ENCODE peak calls at places on chromosomes 11 and 22, in seven cellular contexts. O, S, T, R, B, D and F are unnamed samples.

GRCh38 chr11:3165916-3166267 is 782 bp upstream of the OSBPL5 start:
- DNase-seq in T (no peak), R (no peak), S (no peak), B (no peak), O (no peak), D (no peak), F (no peak)

GRCh38 chr22:20561882-20562281 is 54.5 kb downstream of the MED15 start:
- DNase-seq in R (no peak), O (no peak), D (no peak), B (no peak), T (no peak), S (no peak), F (no peak)

GRCh38 chr11:110130642-110131238 is 37.5 kb downstream of the ZC3H12C start:
- DNase-seq in S (no peak), T (no peak), O (peak), B (no peak), D (peak), R (no peak), F (no peak)

GRCh38 chr11:22177186-22177585 is 15.7 kb upstream of the ANO5 start:
- DNase-seq in B (no peak), O (no peak), D (no peak), R (peak), T (no peak), S (peak), F (no peak)

GRCh38 chr11:115758011-115758410 is 253.8 kb upstream of the CADM1 start:
- DNase-seq in O (no peak), S (no peak), B (no peak), T (no peak), D (no peak), R (no peak), F (no peak)

GRCh38 chr22:37925767-37926166 is 19.7 kb downstream of the MICALL1 start:
- DNase-seq in R (no peak), T (no peak), O (no peak), B (no peak), D (no peak), S (no peak), F (no peak)

GRCh38 chr11:93522448-93522847 is 20.7 kb downstream of the SMCO4 start:
- DNase-seq in D (no peak), T (no peak), B (no peak), O (no peak), R (no peak), S (no peak), F (no peak)

GRCh38 chr11:34732831-34733230 is 111.9 kb downstream of the EHF start:
- DNase-seq in S (no peak), O (no peak), B (no peak), R (peak), D (no peak), T (no peak), F (no peak)

GRCh38 chr11:94647926-94648325 is 80.8 kb downstream of the PIWIL4 start:
- DNase-seq in B (no peak), T (no peak), O (peak), R (no peak), S (no peak), D (no peak), F (no peak)

GRCh38 chr11:45048870-45049825 is 97.3 kb upstream of the PRDM11 start:
- DNase-seq in B (no peak), O (peak), T (no peak), R (no peak), S (no peak), D (no peak), F (no peak)

GRCh38 chr11:61294717-61295595 is at the start of gene VWCE:
- DNase-seq in B (no peak), O (peak), T (no peak), D (peak), S (peak), R (peak), F (no peak)

GRCh38 chr22:16819249-16819648 is 6.0 kb downstream of the XKR3 start:
- DNase-seq in D (no peak), R (no peak), B (no peak), S (no peak), T (no peak), O (no peak), F (no peak)

GRCh38 chr22:23772315-23773246 is at the start of gene MMP11:
- DNase-seq in S (no peak), R (no peak), O (no peak), T (no peak), B (peak), D (no peak), F (no peak)

GRCh38 chr22:23773247-23774113 is 831 bp downstream of the MMP11 start:
- DNase-seq in O (no peak), T (no peak), S (no peak), B (no peak), D (no peak), R (no peak), F (no peak)

GRCh38 chr22:23775779-23776375 is 3.2 kb downstream of the MMP11 start:
- DNase-seq in O (no peak), B (no peak), R (no peak), D (no peak), T (no peak), S (peak), F (no peak)

GRCh38 chr22:23774922-23775436 is 2.3 kb downstream of the MMP11 start:
- DNase-seq in B (no peak), S (peak), D (no peak), T (no peak), O (peak), R (no peak), F (no peak)

GRCh38 chr22:23774114-23774921 is 1.7 kb downstream of the MMP11 start:
- DNase-seq in S (no peak), O (no peak), T (no peak), D (no peak), B (no peak), R (peak), F (no peak)
- TF ChIP-seq CEBPB in S (no peak), O (no peak), T (no peak), D (no peak), B (no peak), R (peak), F (no peak)

DNA sequence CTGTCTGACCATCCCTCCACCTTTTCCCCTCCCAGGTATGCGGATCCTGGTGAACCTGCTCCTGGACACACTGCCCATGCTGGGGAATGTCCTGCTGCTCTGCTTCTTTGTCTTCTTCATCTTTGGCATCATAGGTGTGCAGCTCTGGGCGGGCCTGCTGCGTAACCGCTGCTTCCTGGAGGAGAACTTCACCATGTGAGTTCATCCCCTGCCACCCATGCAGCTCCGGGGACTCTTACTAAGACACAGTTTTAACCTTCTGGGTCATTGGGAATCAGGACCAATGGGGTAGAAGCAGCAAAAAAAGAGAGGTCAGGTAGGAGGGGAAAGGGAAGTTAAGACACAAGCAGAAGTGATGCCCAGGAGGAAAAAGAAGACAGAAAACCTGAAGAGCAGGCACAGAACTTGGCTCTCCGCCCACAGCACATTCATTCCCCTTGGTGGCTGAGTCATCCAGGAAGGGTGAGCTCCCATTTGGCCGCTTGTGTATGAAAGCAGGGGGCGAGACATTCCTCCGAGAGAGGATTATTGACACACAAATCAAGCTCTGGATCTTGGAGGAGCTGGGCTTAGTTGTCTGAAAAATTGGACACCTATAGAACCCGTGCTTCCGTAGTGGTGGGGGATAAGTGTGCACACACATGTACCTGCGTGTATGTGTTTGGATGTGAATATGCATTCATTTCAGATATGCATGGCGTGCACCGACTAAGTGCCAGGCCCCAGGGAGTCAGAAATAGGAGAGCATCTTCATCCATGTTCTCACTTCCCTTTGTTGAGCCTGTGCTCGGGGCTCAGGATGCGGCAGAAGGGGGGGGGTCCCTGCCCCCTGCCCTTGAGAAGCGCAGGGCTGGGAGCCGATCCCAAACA is 64.2 kb downstream of the CACNA1I start:
- DNase-seq in O (peak), R (peak), T (no peak), D (no peak), S (peak), B (peak), F (peak)
- TF ChIP-seq CEBPB in O (peak), R (no peak), T (no peak), D (no peak), S (no peak), B (no peak), F (no peak)

GRCh38 chr11:47589103-47589502 is 2.6 kb downstream of the FAM180B start:
- DNase-seq in O (no peak), R (no peak), S (no peak), B (no peak), D (no peak), T (no peak), F (no peak)
- TF ChIP-seq CEBPB in O (no peak), R (no peak), S (no peak), B (no peak), D (no peak), T (no peak), F (no peak)

GRCh38 chr22:24154826-24155225 is 26.5 kb upstream of the SUSD2 start:
- DNase-seq in B (no peak), R (no peak), T (no peak), S (no peak), O (no peak), D (no peak), F (no peak)

GRCh38 chr22:24156915-24157782 is 24.1 kb upstream of the SUSD2 start:
- DNase-seq in T (peak), S (peak), B (peak), D (peak), O (peak), R (peak), F (peak)

GRCh38 chr22:24155597-24156145 is 25.6 kb upstream of the SUSD2 start:
- DNase-seq in D (no peak), T (no peak), B (no peak), R (peak), O (peak), S (peak), F (no peak)

GRCh38 chr22:24157783-24158170 is 23.5 kb upstream of the SUSD2 start:
- DNase-seq in D (no peak), R (no peak), O (no peak), S (no peak), B (no peak), T (no peak), F (no peak)

GRCh38 chr22:24156146-24156914 is 25.0 kb upstream of the SUSD2 start:
- DNase-seq in R (no peak), B (peak), S (no peak), O (peak), T (no peak), D (no peak), F (no peak)
- TF ChIP-seq CEBPB in R (no peak), B (no peak), S (no peak), O (no peak), T (no peak), D (no peak), F (no peak)

DNA sequence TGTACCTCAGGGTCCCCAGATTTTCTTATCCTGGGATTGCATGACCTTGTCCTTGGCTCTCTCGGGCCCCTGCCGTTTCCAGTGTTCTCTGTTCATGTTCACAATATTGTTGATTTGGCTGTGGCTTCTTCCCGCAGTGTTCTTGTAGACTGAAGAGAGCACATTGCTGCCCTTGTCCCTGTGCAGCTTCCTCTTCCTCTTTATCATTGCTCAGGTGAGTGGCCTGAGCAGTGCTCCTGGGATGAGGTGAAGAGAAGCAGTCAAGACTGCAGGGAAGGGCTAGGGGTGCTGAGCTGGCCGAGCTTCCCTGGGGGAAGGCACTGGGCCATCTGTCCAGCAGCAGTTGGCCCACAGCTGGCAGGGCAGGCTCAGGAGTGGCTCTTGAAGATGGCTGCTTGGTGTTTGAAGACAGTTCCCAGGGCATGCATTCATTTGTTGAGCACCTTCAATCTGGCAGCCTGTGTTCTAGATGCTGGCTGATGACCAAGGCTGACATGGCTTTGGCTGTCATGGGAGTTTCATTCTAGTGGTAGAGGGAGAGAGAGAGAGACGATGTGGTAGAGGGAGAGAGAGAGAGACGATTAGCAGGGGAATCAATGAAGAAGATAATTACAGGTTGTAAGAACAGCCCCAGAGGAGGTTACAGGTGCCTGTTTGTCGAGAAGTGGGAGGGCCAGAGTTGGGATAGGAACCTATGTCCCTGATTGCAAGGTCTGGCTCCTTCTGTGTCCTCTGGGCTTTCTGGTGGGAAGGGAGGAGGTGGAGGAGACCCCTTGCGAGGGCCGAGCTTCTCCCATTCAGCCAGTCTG is 17.4 kb downstream of the BMAL1 start:
- DNase-seq in D (no peak), R (no peak), S (no peak), T (no peak), B (no peak), O (no peak), F (no peak)
- TF ChIP-seq CEBPB in D (no peak), R (no peak), S (no peak), T (no peak), B (no peak), O (no peak), F (no peak)

DNA sequence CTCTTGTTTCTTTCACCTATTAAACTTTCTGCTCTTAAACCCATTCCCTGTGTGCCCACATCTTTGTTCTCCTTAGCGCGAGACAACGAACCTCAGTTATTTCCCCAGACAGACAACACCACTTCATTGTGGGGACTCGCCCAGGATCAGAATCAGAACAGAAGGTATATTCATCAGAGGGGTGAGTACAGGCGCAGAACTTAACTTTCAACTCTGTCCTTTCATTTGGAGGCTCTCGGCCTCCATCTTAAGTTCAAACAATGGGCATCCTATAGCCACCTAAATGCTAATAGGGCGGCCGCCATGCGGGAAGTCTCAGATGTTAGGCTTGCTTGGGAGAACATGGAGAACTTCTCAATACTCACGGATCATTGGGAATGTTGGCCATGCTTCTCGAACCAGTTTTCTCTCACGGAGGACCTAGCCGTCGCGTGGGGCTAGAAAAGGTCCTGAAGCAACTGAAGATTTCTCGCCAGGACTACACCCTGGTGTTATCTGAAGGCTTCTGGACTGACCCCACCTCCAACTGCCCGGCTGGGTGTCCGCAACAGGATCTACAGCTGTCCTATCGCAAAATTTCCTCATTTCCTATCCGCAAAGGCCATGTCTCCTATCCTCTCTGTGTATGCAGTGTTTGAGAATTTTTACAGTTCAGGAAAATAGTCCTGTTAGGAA is 13.4 kb upstream of the HYLS1 start:
- DNase-seq in R (no peak), T (no peak), B (no peak), O (no peak), S (no peak), D (no peak), F (no peak)
- TF ChIP-seq CEBPB in R (no peak), T (no peak), B (no peak), O (no peak), S (no peak), D (no peak), F (no peak)

DNA sequence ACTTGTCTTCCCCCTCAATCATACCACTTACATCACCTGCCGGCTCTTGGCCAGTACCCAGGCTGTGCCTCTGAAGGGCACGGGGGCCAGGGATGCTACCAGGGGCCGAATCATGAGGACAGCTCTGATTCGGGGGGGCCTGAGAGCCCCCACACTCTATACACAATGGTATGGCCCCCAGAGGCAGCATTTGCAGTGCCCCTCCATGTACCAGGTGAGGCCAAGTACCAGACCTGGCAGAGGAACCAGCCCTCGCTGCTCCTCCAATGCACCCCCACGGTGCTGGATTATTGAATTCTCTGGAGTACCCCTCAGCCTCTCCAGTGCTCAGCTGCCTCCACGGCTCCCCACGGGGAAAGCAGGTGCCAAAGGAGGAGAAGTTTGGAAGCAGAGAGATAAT is 70.1 kb downstream of the THAP12 start:
- DNase-seq in R (no peak), S (no peak), O (no peak), B (no peak), D (no peak), T (no peak), F (no peak)
- TF ChIP-seq CEBPB in R (no peak), S (no peak), O (no peak), B (no peak), D (no peak), T (no peak), F (no peak)

GRCh38 chr11:128496684-128497056 is 90.7 kb downstream of the ETS1 start:
- DNase-seq in S (peak), B (no peak), O (no peak), R (no peak), T (no peak), D (no peak), F (no peak)
- TF ChIP-seq CEBPB in S (peak), B (no peak), O (peak), R (peak), T (no peak), D (no peak), F (peak)

GRCh38 chr11:132217856-132218255 is 847.4 kb downstream of the NTM start:
- DNase-seq in D (no peak), O (no peak), R (no peak), B (no peak), S (no peak), T (no peak), F (no peak)

GRCh38 chr11:132226522-132226921 is 856.1 kb downstream of the NTM start:
- DNase-seq in T (no peak), B (no peak), D (no peak), O (no peak), R (no peak), S (no peak), F (no peak)

GRCh38 chr11:132220464-132220863 is 850.0 kb downstream of the NTM start:
- DNase-seq in R (no peak), S (no peak), O (peak), T (no peak), D (no peak), B (no peak), F (no peak)

GRCh38 chr11:132222345-132222744 is 851.9 kb downstream of the NTM start:
- DNase-seq in S (no peak), O (no peak), T (no peak), B (no peak), D (no peak), R (no peak), F (no peak)
- TF ChIP-seq CEBPB in S (no peak), O (no peak), T (no peak), B (no peak), D (no peak), R (no peak), F (no peak)